ENCODE peak calls at places on chromosomes 12 and 14, in ten cellular contexts. F is WERI-Rb-1, R is MM.1S, I is mammary epithelial cell, D is adrenal gland, Z is endothelial cell of umbilical vein, N is GM06990, Q is GM12865, V is sigmoid colon, B is lung. M is an unnamed sample.

GRCh38 chr14:99562848-99563748 is 40.9 kb downstream of the CCDC85C start:
- DNase-seq in F (peak; percentile 98), R (no peak), I (peak; percentile 47), D (peak; percentile 86), Z (peak; percentile 77), N (no peak), Q (no peak), V (peak; percentile 96), B (peak; percentile 84), M (peak; percentile 75)

GRCh38 chr14:93926873-93927571 is at the start of gene FAM181A:
- DNase-seq in F (no peak), R (no peak), I (no peak), D (no peak), Z (no peak), N (no peak), Q (no peak), V (no peak), B (peak; percentile 43), M (no peak)

GRCh38 chr12:41983394-41983793 is 161.3 kb downstream of the GXYLT1 start:
- DNase-seq in F (no peak), R (no peak), I (no peak), D (no peak), Z (no peak), N (no peak), Q (no peak), V (no peak), B (no peak), M (no peak)

GRCh38 chr12:89353188-89353822 is 1.0 kb upstream of the DUSP6 start:
- DNase-seq in F (peak; percentile 77), R (peak; percentile 55), I (no peak), D (peak; percentile 73), Z (peak; percentile 81), N (peak; percentile 48), Q (peak; percentile 6), V (peak; percentile 86), B (peak; percentile 76), M (peak; percentile 75)

GRCh38 chr12:116257826-116258225 is 19.7 kb downstream of the MED13L start:
- DNase-seq in F (no peak), R (no peak), I (no peak), D (no peak), Z (no peak), N (no peak), Q (no peak), V (no peak), B (no peak), M (no peak)

GRCh38 chr12:953776-954175 is 4.3 kb upstream of the RAD52 start:
- DNase-seq in F (no peak), R (no peak), I (peak; percentile 54), D (no peak), Z (peak; percentile 46), N (no peak), Q (no peak), V (no peak), B (no peak), M (peak; percentile 46)

GRCh38 chr14:70212752-70213151 is 24.0 kb upstream of the SLC8A3 start:
- DNase-seq in F (no peak), R (no peak), I (no peak), D (no peak), Z (no peak), N (no peak), Q (no peak), V (no peak), B (no peak), M (no peak)

GRCh38 chr14:95025218-95025617 is 132.1 kb downstream of the DICER1 start:
- DNase-seq in F (no peak), R (no peak), I (no peak), D (no peak), Z (no peak), N (no peak), Q (no peak), V (no peak), B (no peak), M (no peak)

GRCh38 chr12:80053048-80053790 is 46.1 kb upstream of the OTOGL start:
- DNase-seq in F (no peak), R (no peak), I (peak; percentile 70), D (peak; percentile 76), Z (peak; percentile 75), N (no peak), Q (no peak), V (peak; percentile 93), B (peak; percentile 29), M (peak; percentile 84)

GRCh38 chr14:78747809-78748208 is 577.6 kb downstream of the NRXN3 start:
- DNase-seq in F (no peak), R (peak; percentile 16), I (no peak), D (no peak), Z (no peak), N (no peak), Q (no peak), V (no peak), B (no peak), M (no peak)

DNA sequence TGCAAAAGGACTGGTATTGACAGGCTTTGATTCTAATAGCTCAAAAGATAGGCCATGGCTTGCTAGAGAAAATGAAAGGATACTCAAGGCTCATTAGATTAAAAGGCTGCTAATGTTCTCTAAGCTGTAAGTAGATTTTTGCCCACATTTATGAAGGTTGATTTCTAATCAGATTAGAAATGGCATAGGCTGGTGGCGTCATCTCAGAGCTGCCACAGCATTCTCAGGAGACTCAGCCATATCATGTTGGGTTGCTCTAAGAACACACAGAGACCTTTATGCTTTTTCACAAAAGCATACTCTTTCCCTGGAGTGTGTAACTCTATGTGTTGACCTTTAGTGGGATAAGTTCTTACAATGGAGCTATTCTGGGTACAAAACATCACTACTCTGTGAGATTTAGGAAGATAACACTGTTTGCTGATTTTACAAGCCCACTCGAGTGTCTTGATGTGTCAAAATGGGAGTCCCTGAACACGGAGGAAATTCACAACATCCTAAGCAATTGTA is 576.0 kb downstream of the NRXN3 start:
- DNase-seq in F (peak; percentile 55), R (no peak), I (no peak), D (no peak), Z (no peak), N (no peak), Q (no peak), V (no peak), B (no peak), M (no peak)
- TF ChIP-seq CTCF in F (no peak), R (no peak), I (no peak), D (no peak), Z (no peak), N (no peak), Q (no peak), V (no peak), B (no peak), M (no peak)

DNA sequence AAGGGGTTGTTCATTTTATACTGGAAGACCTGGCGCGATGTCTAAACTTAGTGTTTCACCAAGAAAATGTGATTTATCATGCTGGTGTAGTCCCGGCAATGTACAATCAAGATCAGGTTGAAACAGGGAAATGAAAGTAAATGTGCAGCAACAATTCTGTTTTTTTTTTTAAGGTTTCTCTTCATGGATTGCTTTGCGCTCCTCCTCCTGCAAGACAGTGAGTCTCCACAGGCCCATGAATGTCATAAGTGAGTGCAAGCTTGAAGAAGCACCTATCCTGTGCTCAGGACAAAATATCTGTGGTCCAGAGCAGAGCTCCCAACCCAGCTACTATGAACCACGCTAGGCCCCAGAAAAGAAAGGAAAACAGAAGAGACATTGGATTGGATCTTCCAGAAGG is 143.3 kb downstream of the KCNK10 start:
- DNase-seq in F (no peak), R (no peak), I (no peak), D (no peak), Z (no peak), N (no peak), Q (no peak), V (no peak), B (no peak), M (no peak)
- H3K4me3 ChIP-seq in F (no peak overlapping the region), R (no peak overlapping the region), I (no peak overlapping the region), D (no peak overlapping the region), Z (no peak overlapping the region), N (no peak overlapping the region), Q (no peak overlapping the region), V (no peak overlapping the region), B (no peak overlapping the region), M (no peak overlapping the region)

DNA sequence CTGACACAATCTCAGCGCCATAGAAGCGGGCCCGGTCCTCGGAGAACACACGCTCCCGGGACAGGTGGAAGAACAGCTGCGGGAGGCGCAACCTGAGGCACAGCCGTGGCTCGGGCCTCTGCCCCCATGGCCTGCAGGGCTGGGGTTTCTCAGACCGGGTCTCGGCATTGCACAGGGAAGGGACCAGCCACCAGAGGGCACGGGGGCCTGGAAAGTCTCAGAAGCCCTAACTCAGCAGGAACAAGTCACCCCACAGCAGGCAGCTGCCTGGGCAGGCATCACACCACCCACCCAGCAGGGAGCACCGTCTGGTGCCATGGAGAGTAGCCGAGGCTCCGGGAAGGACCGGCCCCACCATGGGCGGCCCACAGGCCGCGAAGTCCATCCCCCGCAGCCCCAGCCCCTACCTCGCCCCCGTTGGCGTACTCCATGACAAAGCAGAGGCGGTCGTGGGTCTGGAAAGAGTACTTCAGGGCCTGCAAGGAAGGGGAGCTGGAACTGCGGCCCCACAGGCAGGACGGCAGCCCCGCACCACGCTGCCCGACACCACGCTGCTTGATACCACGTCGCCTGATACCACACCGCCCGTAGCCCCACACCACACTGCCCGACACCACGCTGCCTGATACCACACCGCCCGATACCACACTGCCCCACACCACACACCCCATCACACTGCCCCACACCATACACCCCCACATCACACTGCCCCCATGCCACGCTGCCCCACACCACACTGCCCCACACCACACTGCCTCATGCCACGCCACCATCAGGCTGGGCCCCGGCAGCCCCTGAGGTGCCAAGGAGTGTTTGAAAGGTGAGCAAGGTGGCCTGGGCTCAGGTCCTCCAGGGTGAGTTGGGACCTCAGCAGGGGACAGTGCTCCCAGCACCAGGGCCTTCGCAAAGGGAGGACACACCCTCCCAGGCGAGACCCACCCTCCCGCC is 20.8 kb downstream of the SIVA1 start:
- DNase-seq in F (peak; percentile 34), R (no peak), I (no peak), D (no peak), Z (no peak), N (no peak), Q (no peak), V (no peak), B (no peak), M (no peak)
- TF ChIP-seq CTCF in F (peak; percentile 43), R (no peak), I (no peak), D (no peak), Z (no peak), N (no peak), Q (no peak), V (no peak), B (no peak), M (no peak)

GRCh38 chr14:21093769-21094681 is 4.4 kb downstream of the ZNF219 start:
- DNase-seq in F (peak; percentile 97), R (no peak), I (no peak), D (no peak), Z (no peak), N (no peak), Q (no peak), V (no peak), B (no peak), M (no peak)
- H3K4me3 ChIP-seq in F (peak overlapping the region; percentile 49), R (no peak overlapping the region), I (no peak overlapping the region), D (no peak overlapping the region), Z (no peak overlapping the region), N (no peak overlapping the region), Q (no peak overlapping the region), V (no peak overlapping the region), B (no peak overlapping the region), M (no peak overlapping the region)

M was measured in fibroblast of pulmonary artery.